ENCODE peak calls at places on chromosomes 11 and 22, in six cellular contexts. O is tibial nerve, H is uterus, S is IMR-90, Y is A549, X is adrenal gland. E is an unnamed sample.

GRCh38 chr11:111586305-111586915 is 15.8 kb upstream of the SIK2 start:
- DNase-seq in O (peak; percentile 71), X (no peak), S (peak; percentile 66), Y (peak; percentile 56), H (no peak), E (no peak)

GRCh38 chr11:56314844-56315243 is at the start of gene OR8K3:
- DNase-seq in S (no peak), H (no peak), Y (no peak), X (no peak), O (no peak), E (no peak)

GRCh38 chr11:4180441-4181183 is 86.0 kb downstream of the RRM1 start:
- DNase-seq in S (no peak), X (no peak), O (no peak), H (no peak), Y (no peak), E (no peak)

GRCh38 chr11:64745219-64745522 is 1.2 kb upstream of the RASGRP2 start:
- DNase-seq in Y (no peak), O (peak; percentile 41), X (no peak), H (peak; percentile 64), S (no peak), E (peak; percentile 84)

GRCh38 chr11:72058416-72059034 is 21.8 kb downstream of the NUMA1 start:
- DNase-seq in S (peak; percentile 89), H (no peak), X (peak; percentile 6), Y (no peak), O (no peak), E (peak; percentile 11)

GRCh38 chr22:44331881-44332714 is 19.3 kb upstream of the SHISAL1 start:
- DNase-seq in Y (peak; percentile 22), H (peak; percentile 57), X (no peak), S (peak; percentile 33), O (no peak), E (no peak)

GRCh38 chr11:68275721-68276488 is 4.1 kb upstream of the C11orf24 start:
- DNase-seq in S (no peak), X (no peak), Y (peak; percentile 56), H (no peak), O (no peak), E (peak; percentile 71)

GRCh38 chr11:60914620-60915249 is 777 bp downstream of the TMEM109 start:
- DNase-seq in O (no peak), X (no peak), S (peak; percentile 34), Y (no peak), H (peak; percentile 54), E (no peak)

GRCh38 chr11:29962243-29962642 is 54.6 kb downstream of the KCNA4 start:
- DNase-seq in O (no peak), H (no peak), X (no peak), S (no peak), Y (peak; percentile 37), E (no peak)

GRCh38 chr11:60939301-60939700 is 12.7 kb downstream of the SLC15A3 start:
- DNase-seq in Y (no peak), H (no peak), S (no peak), X (no peak), O (no peak), E (no peak)

GRCh38 chr11:5737091-5737490 is 843 bp downstream of the OR56B1 start:
- DNase-seq in O (no peak), Y (peak; percentile 15), X (no peak), H (no peak), S (peak; percentile 16), E (no peak)

GRCh38 chr11:70433526-70433925 is 35.2 kb downstream of the CTTN start:
- DNase-seq in O (no peak), Y (no peak), S (no peak), H (no peak), X (no peak), E (no peak)

GRCh38 chr11:47267858-47268257 is 2.1 kb upstream of the MADD start:
- DNase-seq in H (no peak), O (no peak), X (no peak), Y (no peak), S (no peak), E (no peak)

GRCh38 chr11:120272303-120272702 is 32.4 kb downstream of the POU2F3 start:
- DNase-seq in H (no peak), S (peak; percentile 69), Y (no peak), X (no peak), O (no peak), E (no peak)

GRCh38 chr11:131095501-131096185 is 179.4 kb upstream of the SNX19 start:
- DNase-seq in Y (no peak), O (no peak), S (no peak), H (no peak), X (no peak), E (no peak)

GRCh38 chr11:105937738-105938137 is 84.3 kb downstream of the MSANTD4 start:
- DNase-seq in O (no peak), S (peak; percentile 46), H (no peak), X (no peak), Y (no peak), E (no peak)

GRCh38 chr11:9462172-9462799 is 1.5 kb downstream of the ZNF143 start:
- DNase-seq in S (peak; percentile 25), O (no peak), Y (no peak), H (no peak), X (no peak), E (no peak)

GRCh38 chr11:65973439-65974110 is 12.0 kb downstream of the SART1 start:
- DNase-seq in X (no peak), Y (no peak), O (no peak), S (peak; percentile 76), H (no peak), E (no peak)

GRCh38 chr11:36186340-36186739 is 102.9 kb downstream of the COMMD9 start:
- DNase-seq in H (no peak), X (no peak), Y (no peak), O (peak; percentile 19), S (peak; percentile 87), E (no peak)

GRCh38 chr11:67117667-67118058 is 1.4 kb upstream of the KDM2A start:
- DNase-seq in Y (no peak), S (no peak), O (no peak), X (peak; percentile 38), H (peak; percentile 41), E (peak; percentile 60)

GRCh38 chr11:114440971-114441810 is 1.9 kb downstream of the REXO2 start:
- DNase-seq in O (no peak), Y (no peak), H (no peak), S (no peak), X (no peak), E (no peak)

GRCh38 chr11:44566559-44566949 is 1.1 kb downstream of the CD82 start:
- DNase-seq in Y (no peak), H (no peak), X (no peak), O (no peak), S (no peak), E (no peak)

GRCh38 chr11:44565746-44566558 is 489 bp downstream of the CD82 start:
- DNase-seq in S (no peak), H (no peak), O (no peak), X (no peak), Y (no peak), E (no peak)

GRCh38 chr11:44564198-44564597 is 1.3 kb upstream of the CD82 start:
- DNase-seq in Y (no peak), X (peak; percentile 45), O (no peak), H (peak; percentile 39), S (peak; percentile 28), E (peak; percentile 68)

GRCh38 chr11:44564653-44565007 is 833 bp upstream of the CD82 start:
- DNase-seq in X (no peak), S (peak; percentile 84), H (no peak), Y (no peak), O (peak; percentile 73), E (peak; percentile 88)

GRCh38 chr11:44565008-44565745 is at the start of gene CD82:
- DNase-seq in S (peak; percentile 97), X (peak; percentile 100), H (peak; percentile 100), O (peak; percentile 100), Y (peak; percentile 96), E (peak; percentile 100)
- TF ChIP-seq POLR2A in S (peak; percentile 90), X (peak; percentile 63), H (peak; percentile 58), O (peak; percentile 78), Y (peak; percentile 25), E (peak; percentile 85)

DNA sequence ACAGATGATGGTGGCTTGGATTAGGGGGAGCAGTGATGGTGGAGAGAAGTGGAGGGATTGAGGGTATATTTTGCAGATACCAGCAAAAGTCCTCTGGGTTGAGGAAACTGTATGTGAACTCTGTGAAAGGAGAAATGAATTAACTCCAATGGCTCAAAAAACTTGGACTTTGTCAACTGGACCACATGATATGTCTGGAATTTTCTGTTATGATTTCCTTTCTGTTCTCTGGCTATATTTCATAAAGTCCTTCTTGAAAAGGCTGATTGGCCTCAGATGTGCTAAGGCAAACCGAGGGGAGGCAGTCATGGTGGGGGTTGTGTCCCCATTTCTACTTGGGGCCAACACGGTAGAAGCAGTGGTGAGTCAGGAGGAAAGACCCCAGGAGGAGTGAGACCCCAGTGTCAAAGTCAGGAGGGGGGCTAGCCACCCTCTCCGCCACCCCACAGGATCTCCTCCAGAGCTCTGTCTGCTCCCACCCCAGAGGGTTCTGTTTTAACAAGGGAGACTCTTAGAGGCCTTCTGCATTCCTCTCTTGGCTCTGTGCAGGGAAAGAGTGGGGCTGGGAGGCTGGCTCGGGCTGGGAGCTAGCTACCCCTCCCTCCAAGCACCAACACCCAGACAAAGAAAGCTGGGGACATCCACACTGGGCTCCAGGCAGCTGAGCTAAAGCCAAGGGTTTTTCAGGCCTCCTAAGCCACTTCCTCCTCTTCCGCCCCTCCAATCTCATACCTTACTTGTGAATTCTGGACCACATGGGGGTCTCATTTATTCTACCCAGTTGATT is 13.8 kb downstream of the CHRDL2 start:
- DNase-seq in O (no peak), H (no peak), Y (no peak), S (no peak), X (no peak), E (no peak)
- H3K27ac ChIP-seq in O (peak overlapping the region; percentile 84), H (peak overlapping the region; percentile 63), Y (no peak overlapping the region), S (peak overlapping the region; percentile 71), X (no peak overlapping the region), E (no peak overlapping the region)

DNA sequence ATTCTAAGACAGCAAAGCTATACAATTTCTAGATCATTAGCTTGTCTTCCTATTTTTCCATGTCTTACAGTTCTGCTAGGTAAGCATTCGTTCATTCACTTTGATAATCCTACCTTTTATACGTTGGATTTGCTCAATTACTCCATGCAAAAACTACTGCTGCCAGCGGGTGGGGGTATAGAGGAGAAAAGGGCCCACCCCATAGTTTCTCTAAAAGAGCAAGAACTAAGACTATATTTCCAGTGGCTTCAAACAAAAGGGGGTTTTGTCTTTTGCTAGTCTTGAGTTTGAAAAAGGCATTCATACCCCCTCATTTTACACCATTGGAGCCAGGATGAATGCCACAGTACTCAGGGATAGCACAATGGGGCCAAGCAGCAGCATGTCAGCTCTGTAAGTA is 155.7 kb downstream of the WT1 start:
- DNase-seq in O (no peak), S (no peak), H (no peak), X (no peak), Y (no peak), E (no peak)
- TF ChIP-seq CTCF in O (peak; percentile 6), S (no peak), H (no peak), X (no peak), Y (no peak), E (no peak)

GRCh38 chr11:126432525-126432924 is 77.0 kb downstream of the ST3GAL4 start:
- DNase-seq in S (no peak), O (no peak), Y (no peak), X (no peak), H (no peak), E (no peak)

GRCh38 chr11:126433244-126433846 is 77.9 kb downstream of the ST3GAL4 start:
- DNase-seq in Y (no peak), O (no peak), S (no peak), X (no peak), H (no peak), E (no peak)

GRCh38 chr11:126432065-126432461 is 76.6 kb downstream of the ST3GAL4 start:
- DNase-seq in O (no peak), H (no peak), X (no peak), Y (no peak), S (no peak), E (no peak)

GRCh38 chr11:126431401-126432064 is 76.0 kb downstream of the ST3GAL4 start:
- DNase-seq in X (peak; percentile 73), H (peak; percentile 61), O (peak; percentile 41), Y (no peak), S (peak; percentile 72), E (no peak)

GRCh38 chr11:126430581-126431320 is 75.3 kb downstream of the ST3GAL4 start:
- DNase-seq in S (peak; percentile 6), X (no peak), O (no peak), Y (no peak), H (no peak), E (no peak)
- TF ChIP-seq POLR2A in S (no peak), X (no peak), O (no peak), Y (no peak), H (no peak), E (no peak)

E was measured in right lobe of liver.